ENCODE peak calls at places on chromosomes 6 and 20, in five cellular contexts. K, B, S, Q and Y are unnamed samples.
A peak's percentile ranks its signal among the peaks of the same experiment; 100 is the strongest.

GRCh38 chr6:157607317-157608109 is 215.5 kb upstream of the SNX9 start:
- DNase-seq in K (no peak), B (no peak), S (no peak), Q (no peak), Y (no peak)

GRCh38 chr20:14925286-14925685 is 587.9 kb upstream of the FLRT3 start:
- DNase-seq in K (peak; percentile 25), B (no peak), S (no peak), Q (no peak), Y (no peak)

GRCh38 chr20:1391640-1392442 is 1.0 kb downstream of the FKBP1A start:
- DNase-seq in K (peak; percentile 48), B (peak; percentile 55), S (no peak), Q (no peak), Y (peak; percentile 67)

GRCh38 chr20:2741881-2742280 is 49.3 kb downstream of the EBF4 start:
- DNase-seq in K (no peak), B (no peak), S (no peak), Q (no peak), Y (no peak)

GRCh38 chr6:11317885-11318771 is 85.7 kb upstream of the NEDD9 start:
- DNase-seq in K (peak; percentile 99), B (peak; percentile 81), S (peak; percentile 78), Q (peak; percentile 61), Y (peak; percentile 79)

GRCh38 chr6:42226251-42227143 is 8.8 kb upstream of the MRPS10 start:
- DNase-seq in K (peak; percentile 76), B (no peak), S (peak; percentile 71), Q (no peak), Y (no peak)

GRCh38 chr6:122052501-122052900 is 347.0 kb upstream of the HSF2 start:
- DNase-seq in K (no peak), B (no peak), S (no peak), Q (no peak), Y (no peak)

GRCh38 chr6:119310486-119311036 is 39.0 kb downstream of the MAN1A1 start:
- DNase-seq in K (no peak), B (peak; percentile 57), S (no peak), Q (no peak), Y (no peak)

GRCh38 chr6:113994934-113995342 is 24.0 kb upstream of the HDAC2 start:
- DNase-seq in K (peak; percentile 91), B (no peak), S (peak; percentile 18), Q (no peak), Y (no peak)

GRCh38 chr6:36443498-36443844 is 671 bp downstream of the KCTD20 start:
- DNase-seq in K (no peak), B (no peak), S (no peak), Q (no peak), Y (no peak)

GRCh38 chr6:37362101-37362823 is 8.5 kb downstream of the RNF8 start:
- DNase-seq in K (no peak), B (no peak), S (no peak), Q (no peak), Y (no peak)

GRCh38 chr6:53615633-53616449 is 49.7 kb downstream of the KLHL31 start:
- DNase-seq in K (peak; percentile 87), B (no peak), S (peak; percentile 50), Q (no peak), Y (no peak)

GRCh38 chr6:42200035-42200434 is 5.3 kb upstream of the GUCA1B start:
- DNase-seq in K (peak; percentile 96), B (no peak), S (no peak), Q (no peak), Y (no peak)

GRCh38 chr20:42179768-42180167 is 561.6 kb upstream of the CHD6 start:
- DNase-seq in K (no peak), B (no peak), S (no peak), Q (no peak), Y (no peak)

GRCh38 chr20:40706977-40707582 is 18.0 kb upstream of the MAFB start:
- DNase-seq in K (no peak), B (no peak), S (no peak), Q (no peak), Y (no peak)

GRCh38 chr20:48823960-48824497 is 3.8 kb downstream of the PREX1 start:
- DNase-seq in K (peak; percentile 83), B (no peak), S (no peak), Q (no peak), Y (no peak)

GRCh38 chr20:1941226-1941625 is 46.0 kb downstream of the SIRPA start:
- DNase-seq in K (peak; percentile 79), B (no peak), S (no peak), Q (peak; percentile 51), Y (no peak)

GRCh38 chr6:116287668-116288282 is 8.0 kb upstream of the TSPYL1 start:
- DNase-seq in K (peak; percentile 59), B (no peak), S (no peak), Q (no peak), Y (no peak)

GRCh38 chr20:35405775-35406174 is 6.0 kb downstream of the UQCC1 start:
- DNase-seq in K (no peak), B (no peak), S (no peak), Q (no peak), Y (no peak)

GRCh38 chr6:152502421-152503188 is 134.6 kb downstream of the SYNE1 start:
- DNase-seq in K (no peak), B (no peak), S (no peak), Q (no peak), Y (no peak)

GRCh38 chr6:166786704-166787293 is 159.7 kb upstream of the RPS6KA2 start:
- DNase-seq in K (peak; percentile 53), B (no peak), S (no peak), Q (no peak), Y (no peak)

DNA sequence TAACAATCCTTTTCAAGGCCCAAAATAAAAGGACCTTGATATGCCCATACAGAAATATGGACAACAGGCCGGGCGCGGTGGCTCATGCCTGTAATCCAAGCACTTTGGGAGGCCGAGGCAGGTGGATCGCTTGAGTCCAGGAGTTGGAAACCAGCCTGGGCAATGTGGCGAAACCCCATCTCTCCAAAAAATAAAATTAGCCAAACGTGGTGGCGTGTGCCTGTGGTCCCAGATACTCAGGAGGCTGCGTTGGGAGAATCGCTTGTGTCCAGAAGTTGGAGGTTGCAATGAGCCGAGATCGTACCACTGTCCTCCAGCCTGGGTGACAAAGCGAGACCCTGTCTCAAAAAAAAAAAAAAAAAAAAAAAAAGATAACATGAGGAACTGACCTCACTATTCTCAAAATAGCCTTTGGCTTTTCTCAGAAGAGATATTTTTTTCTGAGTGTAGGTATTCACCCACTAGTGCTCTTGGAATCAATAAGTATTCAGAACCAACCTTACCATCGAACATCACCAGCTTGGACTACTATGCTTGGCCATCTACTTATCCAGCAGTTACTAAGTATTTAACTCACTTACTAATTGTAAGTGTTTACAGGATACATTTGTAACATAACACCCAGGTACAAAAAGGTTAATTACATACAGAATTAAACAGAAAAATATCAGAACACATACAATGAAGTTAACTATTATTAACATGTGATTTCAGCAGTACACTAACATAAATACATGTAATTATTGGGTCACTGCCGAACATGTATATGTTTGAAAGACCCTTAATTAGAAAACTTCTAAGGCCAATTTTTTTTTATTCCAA is 99.2 kb downstream of the OR2B2 start:
- DNase-seq in K (no peak), B (no peak), S (no peak), Q (no peak), Y (no peak)
- H3K4me1 ChIP-seq in K (peaks cover 2% of the 10 kb centered on the region), B (peaks cover 2% of the 10 kb centered on the region), S (no peaks in the 10 kb centered on the region), Q (peaks cover 4% of the 10 kb centered on the region), Y (no peaks in the 10 kb centered on the region)

DNA sequence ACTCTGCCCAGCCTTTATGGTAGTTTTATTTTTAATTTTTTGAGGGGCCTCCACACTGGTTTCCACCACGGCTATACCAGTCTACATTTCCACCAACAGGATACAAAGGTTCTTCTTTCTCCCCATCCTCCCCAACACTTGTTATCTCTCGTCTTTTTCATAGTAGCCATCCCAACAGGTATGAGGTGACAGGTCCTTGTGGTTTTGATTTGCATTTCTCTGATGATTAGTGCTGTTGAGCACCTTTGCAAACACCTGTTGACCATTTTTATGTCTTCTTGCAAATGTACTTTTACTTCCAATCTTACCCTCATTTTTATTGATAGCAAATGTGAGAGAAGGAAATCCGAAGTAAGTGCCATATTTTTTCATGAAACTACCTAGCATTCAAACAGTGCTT is 195.4 kb upstream of the PREP start:
- DNase-seq in K (no peak), B (no peak), S (no peak), Q (no peak), Y (no peak)
- H3K4me1 ChIP-seq in K (peaks cover 24% of the 10 kb centered on the region), B (peaks cover 16% of the 10 kb centered on the region), S (no peaks in the 10 kb centered on the region), Q (no peaks in the 10 kb centered on the region), Y (peaks cover 30% of the 10 kb centered on the region)

GRCh38 chr20:62357681-62358080 is 9.4 kb downstream of the LAMA5 start:
- DNase-seq in K (no peak), B (no peak), S (no peak), Q (peak; percentile 27), Y (peak; percentile 62)
- H3K4me1 ChIP-seq in K (peaks cover 39% of the 10 kb centered on the region), B (no peaks in the 10 kb centered on the region), S (peaks cover 55% of the 10 kb centered on the region), Q (peaks cover 23% of the 10 kb centered on the region), Y (peaks cover 84% of the 10 kb centered on the region)

GRCh38 chr6:89351632-89352328 is 742 bp downstream of the UBE2J1 start:
- DNase-seq in K (no peak), B (no peak), S (no peak), Q (no peak), Y (no peak)

GRCh38 chr6:89347825-89348224 is 4.7 kb downstream of the UBE2J1 start:
- DNase-seq in K (peak; percentile 47), B (no peak), S (no peak), Q (no peak), Y (no peak)

GRCh38 chr6:89348372-89348771 is 4.2 kb downstream of the UBE2J1 start:
- DNase-seq in K (peak; percentile 79), B (no peak), S (no peak), Q (no peak), Y (no peak)

GRCh38 chr6:89350281-89351037 is 2.1 kb downstream of the UBE2J1 start:
- DNase-seq in K (peak; percentile 65), B (no peak), S (no peak), Q (no peak), Y (no peak)

GRCh38 chr6:89346433-89346832 is 6.1 kb downstream of the UBE2J1 start:
- DNase-seq in K (peak; percentile 42), B (no peak), S (no peak), Q (no peak), Y (no peak)
- H3K4me1 ChIP-seq in K (no peaks in the 10 kb centered on the region), B (no peaks in the 10 kb centered on the region), S (peaks cover 3% of the 10 kb centered on the region), Q (peaks cover 14% of the 10 kb centered on the region), Y (peaks cover 13% of the 10 kb centered on the region)

DNA sequence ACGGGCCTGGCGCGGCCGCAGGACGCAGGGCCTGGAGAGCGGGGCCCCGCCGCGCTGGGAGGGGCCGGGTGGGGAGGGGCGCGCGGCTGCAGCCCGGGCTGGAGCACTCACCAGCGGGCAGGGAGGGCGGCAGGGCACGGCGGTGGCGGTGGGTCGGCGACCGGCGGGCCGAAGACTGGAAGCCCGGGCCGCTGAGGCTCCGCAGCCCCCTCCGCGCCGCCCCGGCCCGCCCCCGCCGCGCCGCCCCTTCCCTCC is at the start of gene GATA5:
- DNase-seq in K (no peak), B (no peak), S (no peak), Q (no peak), Y (no peak)
- H3K4me1 ChIP-seq in K (no peaks in the 10 kb centered on the region), B (no peaks in the 10 kb centered on the region), S (peaks cover 6% of the 10 kb centered on the region), Q (no peaks in the 10 kb centered on the region), Y (peaks cover 14% of the 10 kb centered on the region)

GRCh38 chr6:165321150-165321549 is 11.7 kb upstream of the C6orf118 start:
- DNase-seq in K (no peak), B (no peak), S (no peak), Q (no peak), Y (no peak)
- H3K4me1 ChIP-seq in K (no peaks in the 10 kb centered on the region), B (no peaks in the 10 kb centered on the region), S (no peaks in the 10 kb centered on the region), Q (no peaks in the 10 kb centered on the region), Y (no peaks in the 10 kb centered on the region)

GRCh38 chr6:15280023-15280422 is 34.2 kb downstream of the JARID2 start:
- DNase-seq in K (peak; percentile 50), B (no peak), S (no peak), Q (no peak), Y (no peak)
- H3K4me1 ChIP-seq in K (peaks cover 4% of the 10 kb centered on the region), B (no peaks in the 10 kb centered on the region), S (peaks cover 10% of the 10 kb centered on the region), Q (peaks cover 5% of the 10 kb centered on the region), Y (peaks cover 13% of the 10 kb centered on the region)